ENCODE peak calls at places on chromosome 19, in eight cellular contexts. One of them, this sample, is unnamed.

GRCh38 chr19:18328340-18329034 is 5.6 kb upstream of the LSM4 start:
- DNase-seq in stimulated activated CD4-positive, alpha-beta T cell treated with anti-CD3 and anti-CD28 coated beads, Interleukin-1b, Interleukin-23, amount 100 ng/mL, for 24 hours: peak; percentile 71
- DNase-seq in substantia nigra: peak; percentile 95
- DNase-seq in IMR-90: peak; percentile 97
- DNase-seq in nucleus accumbens: peak; percentile 94
- DNase-seq in activated CD8-positive, alpha-beta T cell treated with anti-CD3 and anti-CD28 coated beads, Interleukin-2, amount 10 ng/mL, durations not matched to agents 7 days and 5 days: peak; percentile 95
- DNase-seq in AG08396: peak; percentile 98
- DNase-seq in A673: peak; percentile 99
- DNase-seq in this sample: peak; percentile 95

GRCh38 chr19:10800488-10800887 is 35.5 kb downstream of the TMED1 start:
- DNase-seq in stimulated activated CD4-positive, alpha-beta T cell treated with anti-CD3 and anti-CD28 coated beads, Interleukin-1b, Interleukin-23, amount 100 ng/mL, for 24 hours: no peak
- DNase-seq in substantia nigra: peak; percentile 15
- DNase-seq in IMR-90: peak; percentile 16
- DNase-seq in nucleus accumbens: peak; percentile 9
- DNase-seq in activated CD8-positive, alpha-beta T cell treated with anti-CD3 and anti-CD28 coated beads, Interleukin-2, amount 10 ng/mL, durations not matched to agents 7 days and 5 days: no peak
- DNase-seq in AG08396: no peak
- DNase-seq in A673: no peak
- DNase-seq in this sample: no peak

GRCh38 chr19:33699754-33700407 is 78.1 kb downstream of the CHST8 start:
- DNase-seq in stimulated activated CD4-positive, alpha-beta T cell treated with anti-CD3 and anti-CD28 coated beads, Interleukin-1b, Interleukin-23, amount 100 ng/mL, for 24 hours: no peak
- DNase-seq in substantia nigra: no peak
- DNase-seq in IMR-90: no peak
- DNase-seq in nucleus accumbens: no peak
- DNase-seq in activated CD8-positive, alpha-beta T cell treated with anti-CD3 and anti-CD28 coated beads, Interleukin-2, amount 10 ng/mL, durations not matched to agents 7 days and 5 days: no peak
- DNase-seq in AG08396: no peak
- DNase-seq in A673: no peak
- DNase-seq in this sample: no peak

GRCh38 chr19:30807263-30807662 is 435.1 kb downstream of the ZNF536 start:
- DNase-seq in stimulated activated CD4-positive, alpha-beta T cell treated with anti-CD3 and anti-CD28 coated beads, Interleukin-1b, Interleukin-23, amount 100 ng/mL, for 24 hours: no peak
- DNase-seq in substantia nigra: no peak
- DNase-seq in IMR-90: no peak
- DNase-seq in nucleus accumbens: no peak
- DNase-seq in activated CD8-positive, alpha-beta T cell treated with anti-CD3 and anti-CD28 coated beads, Interleukin-2, amount 10 ng/mL, durations not matched to agents 7 days and 5 days: no peak
- DNase-seq in AG08396: no peak
- DNase-seq in A673: no peak
- DNase-seq in this sample: no peak

GRCh38 chr19:42402376-42403116 is 12.4 kb upstream of the CNFN start:
- DNase-seq in stimulated activated CD4-positive, alpha-beta T cell treated with anti-CD3 and anti-CD28 coated beads, Interleukin-1b, Interleukin-23, amount 100 ng/mL, for 24 hours: no peak
- DNase-seq in substantia nigra: no peak
- DNase-seq in IMR-90: no peak
- DNase-seq in nucleus accumbens: peak; percentile 24
- DNase-seq in activated CD8-positive, alpha-beta T cell treated with anti-CD3 and anti-CD28 coated beads, Interleukin-2, amount 10 ng/mL, durations not matched to agents 7 days and 5 days: no peak
- DNase-seq in AG08396: no peak
- DNase-seq in A673: no peak
- DNase-seq in this sample: no peak

GRCh38 chr19:13726323-13726722 is 38.0 kb upstream of the MRI1 start:
- DNase-seq in stimulated activated CD4-positive, alpha-beta T cell treated with anti-CD3 and anti-CD28 coated beads, Interleukin-1b, Interleukin-23, amount 100 ng/mL, for 24 hours: no peak
- DNase-seq in substantia nigra: no peak
- DNase-seq in IMR-90: no peak
- DNase-seq in nucleus accumbens: no peak
- DNase-seq in activated CD8-positive, alpha-beta T cell treated with anti-CD3 and anti-CD28 coated beads, Interleukin-2, amount 10 ng/mL, durations not matched to agents 7 days and 5 days: no peak
- DNase-seq in AG08396: no peak
- DNase-seq in A673: no peak
- DNase-seq in this sample: no peak

GRCh38 chr19:41192574-41193419 is at the start of gene CYP2S1:
- DNase-seq in stimulated activated CD4-positive, alpha-beta T cell treated with anti-CD3 and anti-CD28 coated beads, Interleukin-1b, Interleukin-23, amount 100 ng/mL, for 24 hours: no peak
- DNase-seq in substantia nigra: no peak
- DNase-seq in IMR-90: peak; percentile 22
- DNase-seq in nucleus accumbens: no peak
- DNase-seq in activated CD8-positive, alpha-beta T cell treated with anti-CD3 and anti-CD28 coated beads, Interleukin-2, amount 10 ng/mL, durations not matched to agents 7 days and 5 days: peak; percentile 29
- DNase-seq in AG08396: peak; percentile 70
- DNase-seq in A673: no peak
- DNase-seq in this sample: peak; percentile 87

GRCh38 chr19:48678201-48678600 is 5.4 kb upstream of the NTN5 start:
- DNase-seq in stimulated activated CD4-positive, alpha-beta T cell treated with anti-CD3 and anti-CD28 coated beads, Interleukin-1b, Interleukin-23, amount 100 ng/mL, for 24 hours: no peak
- DNase-seq in substantia nigra: no peak
- DNase-seq in IMR-90: no peak
- DNase-seq in nucleus accumbens: no peak
- DNase-seq in activated CD8-positive, alpha-beta T cell treated with anti-CD3 and anti-CD28 coated beads, Interleukin-2, amount 10 ng/mL, durations not matched to agents 7 days and 5 days: no peak
- DNase-seq in AG08396: no peak
- DNase-seq in A673: no peak
- DNase-seq in this sample: no peak

GRCh38 chr19:18940791-18941627 is at the start of gene HOMER3:
- DNase-seq in stimulated activated CD4-positive, alpha-beta T cell treated with anti-CD3 and anti-CD28 coated beads, Interleukin-1b, Interleukin-23, amount 100 ng/mL, for 24 hours: peak; percentile 63
- DNase-seq in substantia nigra: peak; percentile 55
- DNase-seq in IMR-90: peak; percentile 39
- DNase-seq in nucleus accumbens: peak; percentile 77
- DNase-seq in activated CD8-positive, alpha-beta T cell treated with anti-CD3 and anti-CD28 coated beads, Interleukin-2, amount 10 ng/mL, durations not matched to agents 7 days and 5 days: peak; percentile 74
- DNase-seq in AG08396: peak; percentile 95
- DNase-seq in A673: peak; percentile 76
- DNase-seq in this sample: peak; percentile 80

GRCh38 chr19:40006273-40006691 is 9.4 kb downstream of the ZNF546 start:
- DNase-seq in stimulated activated CD4-positive, alpha-beta T cell treated with anti-CD3 and anti-CD28 coated beads, Interleukin-1b, Interleukin-23, amount 100 ng/mL, for 24 hours: no peak
- DNase-seq in substantia nigra: no peak
- DNase-seq in IMR-90: peak; percentile 95
- DNase-seq in nucleus accumbens: no peak
- DNase-seq in activated CD8-positive, alpha-beta T cell treated with anti-CD3 and anti-CD28 coated beads, Interleukin-2, amount 10 ng/mL, durations not matched to agents 7 days and 5 days: no peak
- DNase-seq in AG08396: peak; percentile 75
- DNase-seq in A673: no peak
- DNase-seq in this sample: peak; percentile 4

GRCh38 chr19:49335784-49336481 is 727 bp downstream of the CD37 start:
- DNase-seq in stimulated activated CD4-positive, alpha-beta T cell treated with anti-CD3 and anti-CD28 coated beads, Interleukin-1b, Interleukin-23, amount 100 ng/mL, for 24 hours: no peak
- DNase-seq in substantia nigra: no peak
- DNase-seq in IMR-90: no peak
- DNase-seq in nucleus accumbens: no peak
- DNase-seq in activated CD8-positive, alpha-beta T cell treated with anti-CD3 and anti-CD28 coated beads, Interleukin-2, amount 10 ng/mL, durations not matched to agents 7 days and 5 days: peak; percentile 61
- DNase-seq in AG08396: no peak
- DNase-seq in A673: no peak
- DNase-seq in this sample: no peak

GRCh38 chr19:6424190-6424938 is at the start of gene KHSRP:
- DNase-seq in stimulated activated CD4-positive, alpha-beta T cell treated with anti-CD3 and anti-CD28 coated beads, Interleukin-1b, Interleukin-23, amount 100 ng/mL, for 24 hours: no peak
- DNase-seq in substantia nigra: no peak
- DNase-seq in IMR-90: no peak
- DNase-seq in nucleus accumbens: no peak
- DNase-seq in activated CD8-positive, alpha-beta T cell treated with anti-CD3 and anti-CD28 coated beads, Interleukin-2, amount 10 ng/mL, durations not matched to agents 7 days and 5 days: peak; percentile 30
- DNase-seq in AG08396: no peak
- DNase-seq in A673: peak; percentile 42
- DNase-seq in this sample: peak; percentile 13

GRCh38 chr19:1401138-1401888 is at the start of gene GAMT:
- DNase-seq in stimulated activated CD4-positive, alpha-beta T cell treated with anti-CD3 and anti-CD28 coated beads, Interleukin-1b, Interleukin-23, amount 100 ng/mL, for 24 hours: peak; percentile 39
- DNase-seq in substantia nigra: peak; percentile 31
- DNase-seq in IMR-90: no peak
- DNase-seq in nucleus accumbens: peak; percentile 54
- DNase-seq in activated CD8-positive, alpha-beta T cell treated with anti-CD3 and anti-CD28 coated beads, Interleukin-2, amount 10 ng/mL, durations not matched to agents 7 days and 5 days: peak; percentile 61
- DNase-seq in AG08396: peak; percentile 88
- DNase-seq in A673: peak; percentile 68
- DNase-seq in this sample: peak; percentile 43

GRCh38 chr19:49157445-49158224 is at the start of gene TRPM4:
- DNase-seq in stimulated activated CD4-positive, alpha-beta T cell treated with anti-CD3 and anti-CD28 coated beads, Interleukin-1b, Interleukin-23, amount 100 ng/mL, for 24 hours: peak; percentile 33
- DNase-seq in substantia nigra: peak; percentile 72
- DNase-seq in IMR-90: peak; percentile 61
- DNase-seq in nucleus accumbens: peak; percentile 59
- DNase-seq in activated CD8-positive, alpha-beta T cell treated with anti-CD3 and anti-CD28 coated beads, Interleukin-2, amount 10 ng/mL, durations not matched to agents 7 days and 5 days: peak; percentile 64
- DNase-seq in AG08396: peak; percentile 93
- DNase-seq in A673: peak; percentile 93
- DNase-seq in this sample: peak; percentile 88

GRCh38 chr19:12665646-12666304 is 767 bp downstream of the MAN2B1 start:
- DNase-seq in stimulated activated CD4-positive, alpha-beta T cell treated with anti-CD3 and anti-CD28 coated beads, Interleukin-1b, Interleukin-23, amount 100 ng/mL, for 24 hours: no peak
- DNase-seq in substantia nigra: no peak
- DNase-seq in IMR-90: peak; percentile 10
- DNase-seq in nucleus accumbens: no peak
- DNase-seq in activated CD8-positive, alpha-beta T cell treated with anti-CD3 and anti-CD28 coated beads, Interleukin-2, amount 10 ng/mL, durations not matched to agents 7 days and 5 days: peak; percentile 43
- DNase-seq in AG08396: no peak
- DNase-seq in A673: no peak
- DNase-seq in this sample: no peak

GRCh38 chr19:28425431-28425931 is 787.5 kb downstream of the UQCRFS1 start:
- DNase-seq in stimulated activated CD4-positive, alpha-beta T cell treated with anti-CD3 and anti-CD28 coated beads, Interleukin-1b, Interleukin-23, amount 100 ng/mL, for 24 hours: no peak
- DNase-seq in substantia nigra: no peak
- DNase-seq in IMR-90: no peak
- DNase-seq in nucleus accumbens: no peak
- DNase-seq in activated CD8-positive, alpha-beta T cell treated with anti-CD3 and anti-CD28 coated beads, Interleukin-2, amount 10 ng/mL, durations not matched to agents 7 days and 5 days: no peak
- DNase-seq in AG08396: no peak
- DNase-seq in A673: no peak
- DNase-seq in this sample: no peak

GRCh38 chr19:31312004-31312403 is 37.2 kb downstream of the TSHZ3 start:
- DNase-seq in stimulated activated CD4-positive, alpha-beta T cell treated with anti-CD3 and anti-CD28 coated beads, Interleukin-1b, Interleukin-23, amount 100 ng/mL, for 24 hours: peak; percentile 11
- DNase-seq in substantia nigra: no peak
- DNase-seq in IMR-90: peak; percentile 87
- DNase-seq in nucleus accumbens: no peak
- DNase-seq in activated CD8-positive, alpha-beta T cell treated with anti-CD3 and anti-CD28 coated beads, Interleukin-2, amount 10 ng/mL, durations not matched to agents 7 days and 5 days: no peak
- DNase-seq in AG08396: peak; percentile 81
- DNase-seq in A673: no peak
- DNase-seq in this sample: peak; percentile 70

GRCh38 chr19:11868188-11868587 is 19.4 kb upstream of the ZNF69 start:
- DNase-seq in stimulated activated CD4-positive, alpha-beta T cell treated with anti-CD3 and anti-CD28 coated beads, Interleukin-1b, Interleukin-23, amount 100 ng/mL, for 24 hours: no peak
- DNase-seq in substantia nigra: no peak
- DNase-seq in IMR-90: no peak
- DNase-seq in nucleus accumbens: no peak
- DNase-seq in activated CD8-positive, alpha-beta T cell treated with anti-CD3 and anti-CD28 coated beads, Interleukin-2, amount 10 ng/mL, durations not matched to agents 7 days and 5 days: no peak
- DNase-seq in AG08396: no peak
- DNase-seq in A673: no peak
- DNase-seq in this sample: no peak

GRCh38 chr19:33199441-33200265 is 5.5 kb downstream of the LRP3 start:
- DNase-seq in stimulated activated CD4-positive, alpha-beta T cell treated with anti-CD3 and anti-CD28 coated beads, Interleukin-1b, Interleukin-23, amount 100 ng/mL, for 24 hours: no peak
- DNase-seq in substantia nigra: no peak
- DNase-seq in IMR-90: no peak
- DNase-seq in nucleus accumbens: no peak
- DNase-seq in activated CD8-positive, alpha-beta T cell treated with anti-CD3 and anti-CD28 coated beads, Interleukin-2, amount 10 ng/mL, durations not matched to agents 7 days and 5 days: no peak
- DNase-seq in AG08396: no peak
- DNase-seq in A673: no peak
- DNase-seq in this sample: no peak

GRCh38 chr19:14700711-14701110 is 10.9 kb downstream of the ZNF333 start:
- DNase-seq in stimulated activated CD4-positive, alpha-beta T cell treated with anti-CD3 and anti-CD28 coated beads, Interleukin-1b, Interleukin-23, amount 100 ng/mL, for 24 hours: no peak
- DNase-seq in substantia nigra: no peak
- DNase-seq in IMR-90: no peak
- DNase-seq in nucleus accumbens: no peak
- DNase-seq in activated CD8-positive, alpha-beta T cell treated with anti-CD3 and anti-CD28 coated beads, Interleukin-2, amount 10 ng/mL, durations not matched to agents 7 days and 5 days: no peak
- DNase-seq in AG08396: no peak
- DNase-seq in A673: no peak
- DNase-seq in this sample: no peak